ENCODE peak calls at places on chromosomes 3 and 15, in four cellular contexts. O is sigmoid colon, F is GM19239, Y is SIG-M5. R is an unnamed sample.

GRCh38 chr3:18134386-18135082 is 290.6 kb downstream of the SATB1 start:
- DNase-seq in F (no peak), O (no peak), Y (no peak), R (no peak)

GRCh38 chr3:48125026-48125704 is 63.1 kb downstream of the CDC25A start:
- DNase-seq in F (no peak), Y (no peak), O (no peak), R (no peak)

GRCh38 chr3:52188586-52189404 is 9.2 kb upstream of the ALAS1 start:
- DNase-seq in F (no peak), Y (no peak), O (no peak), R (peak)

GRCh38 chr15:33234019-33234418 is 39.5 kb upstream of the FMN1 start:
- DNase-seq in F (no peak), Y (no peak), O (no peak), R (no peak)

GRCh38 chr3:25441234-25441856 is 13.3 kb downstream of the RARB start:
- DNase-seq in Y (no peak), O (no peak), F (no peak), R (no peak)

GRCh38 chr15:29945943-29946591 is 123.8 kb upstream of the TJP1 start:
- DNase-seq in O (no peak), F (no peak), Y (no peak), R (no peak)

GRCh38 chr3:10688548-10689172 is 127.4 kb upstream of the SLC6A11 start:
- DNase-seq in O (no peak), F (no peak), Y (no peak), R (no peak)

GRCh38 chr3:156750191-156750873 is 75.8 kb upstream of the LEKR1 start:
- DNase-seq in O (no peak), Y (no peak), F (no peak), R (no peak)

GRCh38 chr3:124919756-124920155 is 14.8 kb downstream of the MUC13 start:
- DNase-seq in F (no peak), Y (no peak), O (no peak), R (no peak)

GRCh38 chr15:90552162-90552928 is 22.6 kb downstream of the CRTC3 start:
- DNase-seq in F (no peak), Y (no peak), O (no peak), R (no peak)

GRCh38 chr3:27311400-27311799 is 57.8 kb downstream of the NEK10 start:
- DNase-seq in O (no peak), Y (no peak), F (no peak), R (no peak)